ENCODE peak calls at places on chromosome 10, in eight cellular contexts. D, N, P, S, Z, C, A and V are unnamed samples.

GRCh38 chr10:124978376-124978725 is 36.4 kb downstream of the ZRANB1 start:
- DNase-seq in D (no peak), N (no peak), P (no peak), S (no peak), Z (no peak), C (no peak), A (no peak), V (no peak)

GRCh38 chr10:6741561-6741960 is 161.5 kb upstream of the PRKCQ start:
- DNase-seq in D (no peak), N (no peak), P (peak; percentile 70), S (no peak), Z (no peak), C (no peak), A (no peak), V (no peak)

GRCh38 chr10:21296575-21297355 is 228.7 kb downstream of the SKIDA1 start:
- DNase-seq in D (no peak), N (no peak), P (no peak), S (no peak), Z (no peak), C (no peak), A (no peak), V (no peak)

GRCh38 chr10:78545756-78546155 is 512.1 kb downstream of the RPS24 start:
- DNase-seq in D (no peak), N (no peak), P (no peak), S (no peak), Z (no peak), C (peak; percentile 32), A (no peak), V (no peak)

GRCh38 chr10:63265646-63266207 is 132.6 kb downstream of the NRBF2 start:
- DNase-seq in D (no peak), N (no peak), P (no peak), S (no peak), Z (no peak), C (no peak), A (no peak), V (no peak)

GRCh38 chr10:86252573-86252972 is 114.0 kb downstream of the GRID1 start:
- DNase-seq in D (no peak), N (no peak), P (no peak), S (no peak), Z (no peak), C (no peak), A (no peak), V (no peak)

GRCh38 chr10:77873558-77874380 is 52.8 kb downstream of the DLG5 start:
- DNase-seq in D (peak; percentile 7), N (peak; percentile 40), P (no peak), S (no peak), Z (peak; percentile 23), C (no peak), A (peak; percentile 78), V (no peak)

GRCh38 chr10:13053794-13054462 is 46.0 kb upstream of the OPTN start:
- DNase-seq in D (no peak), N (peak; percentile 18), P (no peak), S (no peak), Z (no peak), C (peak; percentile 46), A (no peak), V (peak; percentile 53)

GRCh38 chr10:9238041-9238440 is 1183.6 kb downstream of the GATA3 start:
- DNase-seq in D (no peak), N (no peak), P (no peak), S (no peak), Z (no peak), C (no peak), A (no peak), V (no peak)

GRCh38 chr10:58590924-58591323 is 78.3 kb downstream of the BICC1 start:
- DNase-seq in D (no peak), N (no peak), P (no peak), S (no peak), Z (peak; percentile 17), C (no peak), A (no peak), V (no peak)

GRCh38 chr10:62899316-62899715 is 83.2 kb upstream of the EGR2 start:
- DNase-seq in D (no peak), N (no peak), P (no peak), S (no peak), Z (no peak), C (no peak), A (no peak), V (no peak)

GRCh38 chr10:25017247-25017590 is 807 bp downstream of the THNSL1 start:
- DNase-seq in D (no peak), N (peak; percentile 38), P (no peak), S (no peak), Z (peak; percentile 6), C (peak; percentile 33), A (no peak), V (no peak)

GRCh38 chr10:122056431-122057094 is 67.6 kb downstream of the TACC2 start:
- DNase-seq in D (no peak), N (no peak), P (no peak), S (no peak), Z (no peak), C (no peak), A (peak; percentile 16), V (no peak)

GRCh38 chr10:3825862-3826351 is 40.9 kb upstream of the KLF6 start:
- DNase-seq in D (no peak), N (no peak), P (no peak), S (no peak), Z (no peak), C (no peak), A (peak; percentile 70), V (no peak)

GRCh38 chr10:75402486-75403143 is 1.1 kb upstream of the ZNF503 start:
- DNase-seq in D (no peak), N (peak; percentile 61), P (no peak), S (peak; percentile 35), Z (no peak), C (peak; percentile 70), A (no peak), V (no peak)

GRCh38 chr10:14547826-14548225 is 217.1 kb upstream of the FRMD4A start:
- DNase-seq in D (no peak), N (no peak), P (no peak), S (no peak), Z (no peak), C (peak; percentile 79), A (no peak), V (no peak)
- TF ChIP-seq CTCF in D (no peak), N (no peak), P (no peak), S (no peak), Z (peak; percentile 53), C (peak; percentile 62), A (no peak), V (no peak)

GRCh38 chr10:92547676-92548075 is 26.2 kb downstream of the IDE start:
- DNase-seq in D (no peak), N (no peak), P (no peak), S (no peak), Z (no peak), C (no peak), A (no peak), V (no peak)

GRCh38 chr10:92553959-92554358 is 19.9 kb downstream of the IDE start:
- DNase-seq in D (no peak), N (no peak), P (no peak), S (no peak), Z (no peak), C (no peak), A (no peak), V (no peak)

GRCh38 chr10:92550924-92551323 is 23.0 kb downstream of the IDE start:
- DNase-seq in D (no peak), N (no peak), P (no peak), S (no peak), Z (no peak), C (no peak), A (no peak), V (no peak)

GRCh38 chr10:92552310-92552709 is 21.6 kb downstream of the IDE start:
- DNase-seq in D (no peak), N (no peak), P (no peak), S (no peak), Z (no peak), C (no peak), A (no peak), V (no peak)
- TF ChIP-seq CTCF in D (no peak), N (no peak), P (peak; percentile 8), S (no peak), Z (peak; percentile 59), C (peak; percentile 39), A (peak; percentile 36), V (peak; percentile 21)

DNA sequence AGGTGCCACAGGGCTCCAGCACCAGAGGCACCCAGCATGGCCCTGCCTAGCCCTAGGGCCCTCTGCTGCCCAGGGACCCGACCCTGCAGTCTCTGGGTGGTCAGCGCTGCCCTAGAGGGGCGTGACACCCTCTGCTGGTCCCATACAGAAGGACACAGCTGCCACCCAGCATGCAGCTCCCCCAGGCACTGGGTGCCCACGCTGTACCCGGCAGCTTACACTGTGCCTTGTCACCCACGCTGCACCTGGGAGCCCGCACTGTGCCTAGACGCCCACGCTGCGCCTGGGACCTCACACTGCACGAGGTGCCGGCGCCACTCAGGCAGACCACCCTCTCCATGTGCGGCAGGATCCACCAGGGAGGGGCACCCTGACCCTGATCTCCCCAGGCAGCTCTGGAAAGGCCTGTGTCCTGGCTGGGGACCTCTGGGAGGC is 55.2 kb downstream of the PWWP2B start:
- DNase-seq in D (no peak), N (no peak), P (no peak), S (no peak), Z (no peak), C (no peak), A (no peak), V (no peak)
- TF ChIP-seq CTCF in D (peak; percentile 13), N (no peak), P (no peak), S (peak; percentile 50), Z (peak; percentile 26), C (no peak), A (no peak), V (peak; percentile 29)

GRCh38 chr10:44190541-44190940 is 194.4 kb downstream of the CXCL12 start:
- DNase-seq in D (no peak), N (no peak), P (no peak), S (no peak), Z (no peak), C (no peak), A (no peak), V (no peak)
- TF ChIP-seq CTCF in D (no peak), N (no peak), P (no peak), S (no peak), Z (no peak), C (no peak), A (no peak), V (no peak)

GRCh38 chr10:97067716-97068391 is 117.9 kb downstream of the SLIT1 start:
- DNase-seq in D (no peak), N (no peak), P (no peak), S (no peak), Z (no peak), C (peak; percentile 68), A (no peak), V (no peak)
- TF ChIP-seq CTCF in D (no peak), N (no peak), P (no peak), S (no peak), Z (peak; percentile 36), C (peak; percentile 41), A (no peak), V (peak; percentile 15)